ENCODE peak calls at places on chromosomes 6 and 20, in six cellular contexts. U is GM23338; T is stimulated activated CD4-positive, alpha-beta T cell treated with anti-CD3 and anti-CD28 coated beads, Interleukin-1b, Interleukin-23, amount 100 ng/mL, for 1 hour; D is cardiac muscle cell; S is EL; E is astrocyte. G is an unnamed sample.

GRCh38 chr6:151422981-151423380 is 28.9 kb downstream of the RMND1 start:
- DNase-seq in U (no peak), T (no peak), D (no peak), S (no peak), E (no peak), G (no peak)

GRCh38 chr20:63656451-63656850 is 1.7 kb upstream of the RTEL1 start:
- DNase-seq in U (no peak), T (no peak), D (no peak), S (no peak), E (no peak), G (no peak)

GRCh38 chr20:12063106-12063505 is 145.4 kb downstream of the BTBD3 start:
- DNase-seq in U (no peak), T (no peak), D (no peak), S (no peak), E (no peak), G (no peak)

GRCh38 chr6:152299336-152299735 is 337.8 kb downstream of the SYNE1 start:
- DNase-seq in U (peak; percentile 22), T (no peak), D (no peak), S (no peak), E (no peak), G (peak; percentile 27)

GRCh38 chr20:19885981-19886665 is 128.1 kb downstream of the RIN2 start:
- DNase-seq in U (peak; percentile 7), T (no peak), D (peak; percentile 45), S (peak; percentile 48), E (peak; percentile 47), G (no peak)

GRCh38 chr6:38554700-38555413 is 84.9 kb downstream of the BTBD9 start:
- DNase-seq in U (peak; percentile 11), T (no peak), D (peak; percentile 17), S (peak; percentile 43), E (peak; percentile 62), G (no peak)

GRCh38 chr6:3310710-3311109 is 52.0 kb downstream of the PSMG4 start:
- DNase-seq in U (no peak), T (no peak), D (no peak), S (no peak), E (no peak), G (peak; percentile 33)

GRCh38 chr6:36845233-36845632 is 6.0 kb upstream of the CPNE5 start:
- DNase-seq in U (no peak), T (no peak), D (no peak), S (no peak), E (no peak), G (no peak)

GRCh38 chr6:19921821-19922220 is 84.7 kb downstream of the ID4 start:
- DNase-seq in U (no peak), T (no peak), D (no peak), S (no peak), E (no peak), G (no peak)

GRCh38 chr20:24723953-24724352 is 225.1 kb upstream of the CST7 start:
- DNase-seq in U (no peak), T (no peak), D (no peak), S (no peak), E (no peak), G (no peak)

GRCh38 chr6:75208564-75209431 is 2.9 kb upstream of the COL12A1 start:
- DNase-seq in U (peak; percentile 95), T (peak; percentile 44), D (peak; percentile 91), S (peak; percentile 90), E (peak; percentile 46), G (peak; percentile 52)

GRCh38 chr6:147970970-147971369 is 371.7 kb upstream of the SASH1 start:
- DNase-seq in U (peak; percentile 32), T (no peak), D (peak; percentile 33), S (no peak), E (no peak), G (peak; percentile 21)

GRCh38 chr6:27669798-27670301 is 196.9 kb upstream of the ZNF184 start:
- DNase-seq in U (peak; percentile 42), T (no peak), D (no peak), S (no peak), E (no peak), G (no peak)

GRCh38 chr20:23915844-23916243 is 36.3 kb upstream of the CST5 start:
- DNase-seq in U (no peak), T (no peak), D (no peak), S (no peak), E (no peak), G (no peak)

GRCh38 chr6:53557005-53557715 is 12.3 kb upstream of the GCLC start:
- DNase-seq in U (no peak), T (no peak), D (no peak), S (no peak), E (no peak), G (no peak)

GRCh38 chr6:167807200-167807599 is 19.5 kb upstream of the AFDN start:
- DNase-seq in U (no peak), T (no peak), D (no peak), S (no peak), E (no peak), G (no peak)

GRCh38 chr20:54643761-54644160 is 168.4 kb downstream of the DOK5 start:
- DNase-seq in U (no peak), T (no peak), D (peak; percentile 89), S (no peak), E (peak; percentile 90), G (no peak)

GRCh38 chr6:124487778-124488431 is 474.3 kb upstream of the RNF217 start:
- DNase-seq in U (no peak), T (no peak), D (peak; percentile 1), S (peak; percentile 12), E (peak; percentile 90), G (no peak)

GRCh38 chr6:44234101-44235090 is 11.0 kb downstream of the SLC29A1 start:
- DNase-seq in U (peak; percentile 91), T (no peak), D (peak; percentile 89), S (peak; percentile 82), E (peak; percentile 78), G (peak; percentile 30)

GRCh38 chr20:2706688-2707352 is 14.2 kb downstream of the EBF4 start:
- DNase-seq in U (no peak), T (no peak), D (no peak), S (no peak), E (no peak), G (no peak)

GRCh38 chr6:145349950-145350510 is 385.3 kb downstream of the EPM2A start:
- DNase-seq in U (no peak), T (no peak), D (no peak), S (no peak), E (no peak), G (no peak)